ENCODE peak calls at places on chromosomes 2 and 18, in four cellular contexts. F is activated B cell treated with CpG ODN at 0.5 μM for 24 hours; L is NCI-H1092; D is naive thymus-derived CD8-positive, alpha-beta T cell. T is an unnamed sample.

GRCh38 chr2:170845343-170845742 is 28.7 kb downstream of the GAD1 start:
- DNase-seq in F (no peak), L (no peak), D (no peak), T (no peak)

GRCh38 chr18:40293311-40293710 is 1661.7 kb upstream of the PIK3C3 start:
- DNase-seq in F (no peak), L (no peak), D (no peak), T (no peak)

GRCh38 chr2:235055891-235056516 is 104.2 kb downstream of the SH3BP4 start:
- DNase-seq in F (no peak), L (no peak), D (no peak), T (no peak)

GRCh38 chr2:195009202-195009601 is 647.8 kb upstream of the SLC39A10 start:
- DNase-seq in F (no peak), L (no peak), D (no peak), T (no peak)

GRCh38 chr2:232528746-232529445 is 2.9 kb downstream of the CHRND start:
- DNase-seq in F (no peak), L (no peak), D (no peak), T (no peak)

GRCh38 chr2:221975151-221975550 is 323.6 kb downstream of the PAX3 start:
- DNase-seq in F (no peak), L (no peak), D (no peak), T (no peak)

GRCh38 chr2:232950776-232951175 is 62.3 kb downstream of the NGEF start:
- DNase-seq in F (no peak), L (no peak), D (no peak), T (no peak)

GRCh38 chr2:194550702-194551101 is 1106.3 kb upstream of the SLC39A10 start:
- DNase-seq in F (no peak), L (no peak), D (no peak), T (no peak)

GRCh38 chr18:75408554-75409506 is 18.7 kb downstream of the SMIM21 start:
- DNase-seq in F (no peak), L (peak), D (no peak), T (no peak)

GRCh38 chr2:151408788-151409600 is 708 bp upstream of the RIF1 start:
- DNase-seq in F (no peak), L (no peak), D (no peak), T (no peak)